ENCODE peak calls at places on chromosomes 1 and 21, in nine cellular contexts. Z is WTC11; L is RKO; K is pulmonary artery endothelial cell; C is fibroblast of the conjunctiva; P is activated CD4-positive, alpha-beta T cell treated with anti-CD3 and anti-CD28 coated beads for 48 hours; D is CD8-positive, alpha-beta memory T cell; X is RWPE1; T is iris pigment epithelial cell. N is an unnamed sample.

GRCh38 chr1:49356594-49356993 is 579.9 kb upstream of the BEND5 start:
- DNase-seq in K (no peak), T (no peak), L (no peak), D (no peak), X (no peak), Z (no peak), P (no peak), C (no peak), N (no peak)

GRCh38 chr1:23341829-23342697 is 2.0 kb downstream of the HNRNPR start:
- DNase-seq in C (no peak), D (no peak), T (peak), X (no peak), K (no peak), L (peak), P (no peak), Z (no peak), N (no peak)

GRCh38 chr1:174028495-174028894 is 6.3 kb upstream of the RC3H1 start:
- DNase-seq in L (no peak), C (no peak), X (no peak), T (peak), Z (no peak), K (no peak), D (no peak), P (no peak), N (no peak)

GRCh38 chr1:176826265-176826664 is 338.2 kb downstream of the ASTN1 start:
- DNase-seq in P (no peak), K (no peak), C (no peak), T (no peak), X (no peak), L (no peak), Z (no peak), D (no peak), N (no peak)

GRCh38 chr21:33821580-33822322 is 93.9 kb downstream of the ATP5PO start:
- DNase-seq in X (no peak), K (no peak), P (no peak), C (no peak), T (no peak), D (no peak), L (no peak), Z (no peak), N (no peak)

GRCh38 chr21:46127239-46128105 is 27.9 kb downstream of the FTCD start:
- DNase-seq in C (no peak), Z (peak), K (no peak), P (no peak), D (no peak), L (no peak), T (no peak), X (no peak), N (no peak)

GRCh38 chr1:210311726-210312493 is 16.8 kb upstream of the HHAT start:
- DNase-seq in X (no peak), K (no peak), T (no peak), Z (no peak), L (no peak), D (no peak), P (no peak), C (no peak), N (no peak)

GRCh38 chr1:231200417-231201031 is 38.7 kb downstream of the TRIM67 start:
- DNase-seq in T (peak), L (peak), P (no peak), D (no peak), K (no peak), X (no peak), C (no peak), Z (no peak), N (no peak)

GRCh38 chr1:77134359-77134758 is 84.9 kb downstream of the PIGK start:
- DNase-seq in Z (no peak), D (no peak), X (no peak), L (no peak), P (no peak), K (no peak), T (no peak), C (no peak), N (no peak)

GRCh38 chr1:115189814-115190541 is 100.7 kb upstream of the TSPAN2 start:
- DNase-seq in K (no peak), T (peak), C (no peak), X (peak), L (peak), P (no peak), D (no peak), Z (no peak), N (no peak)

GRCh38 chr1:91564888-91565700 is 64.4 kb downstream of the CDC7 start:
- DNase-seq in C (peak), K (no peak), T (no peak), Z (no peak), D (no peak), P (no peak), X (no peak), L (no peak), N (no peak)

GRCh38 chr1:27821761-27822315 is 8.7 kb upstream of the PPP1R8 start:
- DNase-seq in K (no peak), L (no peak), X (no peak), Z (no peak), D (no peak), C (no peak), T (no peak), P (no peak), N (no peak)

GRCh38 chr1:9326596-9326995 is 33.9 kb downstream of the SPSB1 start:
- DNase-seq in L (no peak), T (peak), D (no peak), X (no peak), K (no peak), Z (no peak), P (no peak), C (no peak), N (peak)

GRCh38 chr1:218369688-218370511 is 24.8 kb downstream of the TGFB2 start:
- DNase-seq in Z (no peak), K (no peak), L (no peak), X (no peak), T (peak), P (no peak), D (no peak), C (no peak), N (no peak)

GRCh38 chr1:170535418-170535817 is 3.5 kb downstream of the GORAB start:
- DNase-seq in C (no peak), P (no peak), D (no peak), X (no peak), K (no peak), Z (no peak), T (no peak), L (no peak), N (no peak)

GRCh38 chr1:54121482-54122130 is 31.2 kb downstream of the CDCP2 start:
- DNase-seq in K (peak), L (peak), C (peak), T (peak), Z (peak), P (peak), X (peak), D (peak), N (peak)

GRCh38 chr1:25427696-25428095 is 3.0 kb upstream of the MACO1 start:
- DNase-seq in C (no peak), X (no peak), T (no peak), L (no peak), K (no peak), Z (no peak), D (no peak), P (no peak), N (no peak)

GRCh38 chr21:32770514-32771133 is 931 bp downstream of the PAXBP1 start:
- DNase-seq in K (no peak), D (no peak), P (no peak), C (no peak), L (peak), Z (no peak), X (peak), T (peak), N (no peak)

GRCh38 chr1:241408170-241408569 is 51.2 kb upstream of the RGS7 start:
- DNase-seq in K (no peak), T (peak), D (no peak), X (peak), L (peak), P (no peak), C (no peak), Z (no peak), N (no peak)

GRCh38 chr21:42219606-42220137 is 732 bp downstream of the ABCG1 start:
- DNase-seq in K (no peak), X (no peak), C (no peak), P (peak), T (no peak), Z (peak), L (no peak), D (no peak), N (no peak)

GRCh38 chr1:116024629-116025028 is 48.3 kb downstream of the SLC22A15 start:
- DNase-seq in D (no peak), C (no peak), L (no peak), Z (no peak), K (no peak), T (no peak), X (no peak), P (no peak), N (no peak)

GRCh38 chr1:239311331-239311730 is 75.0 kb upstream of the CHRM3 start:
- DNase-seq in Z (no peak), C (no peak), P (no peak), D (no peak), L (no peak), K (no peak), T (no peak), X (no peak), N (no peak)

GRCh38 chr1:51906306-51907078 is 28.0 kb upstream of the NRDC start:
- DNase-seq in D (no peak), T (peak), K (no peak), P (no peak), X (no peak), C (peak), Z (no peak), L (no peak), N (no peak)

GRCh38 chr21:32386195-32386870 is 6.5 kb downstream of the URB1 start:
- DNase-seq in D (no peak), Z (no peak), C (no peak), T (peak), K (no peak), L (no peak), X (peak), P (no peak), N (no peak)

GRCh38 chr1:25193151-25193742 is 39.1 kb downstream of the SYF2 start:
- DNase-seq in C (no peak), T (no peak), D (no peak), X (no peak), L (no peak), K (no peak), Z (peak), P (no peak), N (no peak)

GRCh38 chr1:45033356-45033755 is 21.3 kb downstream of the UROD start:
- DNase-seq in L (no peak), Z (no peak), D (no peak), K (no peak), T (no peak), X (no peak), P (no peak), C (no peak), N (no peak)

GRCh38 chr1:42358791-42359190 is 21.8 kb upstream of the RIMKLA start:
- DNase-seq in L (no peak), Z (no peak), C (no peak), K (no peak), T (no peak), X (no peak), D (no peak), P (peak), N (no peak)

GRCh38 chr1:236518343-236518742 is 5.4 kb upstream of the LGALS8 start:
- DNase-seq in Z (no peak), P (no peak), L (no peak), X (no peak), T (peak), D (no peak), C (no peak), K (no peak), N (no peak)

GRCh38 chr1:68223714-68224113 is 8.6 kb downstream of the WLS start:
- DNase-seq in K (no peak), C (no peak), P (no peak), L (no peak), Z (no peak), D (no peak), X (no peak), T (no peak), N (no peak)

GRCh38 chr21:46121286-46122221 is 23.6 kb downstream of the COL6A2 start:
- DNase-seq in X (no peak), L (no peak), K (no peak), Z (peak), T (no peak), P (no peak), D (no peak), C (no peak), N (no peak)

GRCh38 chr1:185996211-185996610 is 262.0 kb downstream of the HMCN1 start:
- DNase-seq in X (peak), Z (no peak), K (no peak), D (no peak), C (peak), L (peak), P (no peak), T (peak), N (no peak)

GRCh38 chr21:34908424-34909055 is 140.6 kb downstream of the RUNX1 start:
- DNase-seq in X (no peak), K (no peak), L (no peak), T (peak), P (no peak), D (no peak), C (no peak), Z (no peak), N (peak)

GRCh38 chr1:50667710-50668356 is 244.6 kb upstream of the DMRTA2 start:
- DNase-seq in D (no peak), X (no peak), L (no peak), K (no peak), T (peak), P (no peak), C (no peak), Z (no peak), N (no peak)

GRCh38 chr21:46048926-46049889 is 48.7 kb upstream of the COL6A2 start:
- DNase-seq in T (peak), C (peak), X (peak), D (no peak), P (no peak), K (no peak), L (no peak), Z (no peak), N (peak)

GRCh38 chr1:43564617-43565348 is 34.1 kb downstream of the PTPRF start:
- DNase-seq in P (no peak), Z (no peak), D (no peak), T (no peak), K (no peak), C (no peak), X (no peak), L (no peak), N (no peak)

GRCh38 chr1:53949023-53949611 is 3.0 kb downstream of the LRRC42 start:
- DNase-seq in D (peak), X (peak), L (peak), C (peak), Z (peak), P (peak), T (peak), K (no peak), N (peak)

N was measured in colonic mucosa.